ENCODE peak calls at places on chromosome 12, in six cellular contexts. K is neuronal stem cell, B is IMR-90, M is H9, J is H1, A is mesendoderm. F is an unnamed sample.

GRCh38 chr12:124779161-124780141 is 84.2 kb downstream of the SCARB1 start:
- DNase-seq in A (no peak), J (no peak), K (no peak), B (no peak), M (no peak), F (no peak)

GRCh38 chr12:56636675-56637540 is 6.8 kb upstream of the BAZ2A start:
- DNase-seq in B (peak), A (peak), K (peak), M (peak), J (peak), F (peak)

GRCh38 chr12:119989619-119990381 is 764 bp downstream of the BICDL1 start:
- DNase-seq in B (peak), K (peak), J (peak), A (peak), M (peak), F (peak)

GRCh38 chr12:632102-632696 is 31.0 kb downstream of the NINJ2 start:
- DNase-seq in A (peak), K (peak), M (peak), J (no peak), B (peak), F (peak)

GRCh38 chr12:4742421-4742970 is 22.3 kb downstream of the GALNT8 start:
- DNase-seq in B (no peak), M (no peak), J (no peak), K (no peak), A (peak), F (no peak)

GRCh38 chr12:48194780-48195179 is 8.3 kb downstream of the OR10AD1 start:
- DNase-seq in A (no peak), B (no peak), M (no peak), J (no peak), K (no peak), F (peak)

GRCh38 chr12:132380646-132381045 is 51.3 kb upstream of the GALNT9 start:
- DNase-seq in B (no peak), M (no peak), A (no peak), K (no peak), J (no peak), F (no peak)

GRCh38 chr12:79635676-79636075 is 55.1 kb downstream of the PAWR start:
- DNase-seq in A (no peak), J (no peak), M (no peak), B (peak), K (no peak), F (peak)

GRCh38 chr12:57726151-57726883 is 12.2 kb downstream of the AGAP2 start:
- DNase-seq in B (peak), M (peak), K (peak), A (peak), J (peak), F (peak)

GRCh38 chr12:92779902-92780301 is 77.1 kb downstream of the PLEKHG7 start:
- DNase-seq in M (no peak), A (no peak), K (no peak), B (no peak), J (no peak), F (peak)

GRCh38 chr12:3237154-3237520 is 160.0 kb downstream of the TSPAN9 start:
- DNase-seq in B (no peak), M (no peak), J (no peak), K (no peak), A (no peak), F (no peak)

GRCh38 chr12:25796523-25797000 is 161.9 kb upstream of the RASSF8 start:
- DNase-seq in A (peak), J (no peak), M (no peak), B (peak), K (no peak), F (peak)

GRCh38 chr12:132503611-132504204 is 13.8 kb downstream of the FBRSL1 start:
- DNase-seq in J (no peak), K (no peak), A (no peak), B (no peak), M (no peak), F (no peak)

GRCh38 chr12:124537525-124538193 is 29.8 kb downstream of the NCOR2 start:
- DNase-seq in K (no peak), B (no peak), M (no peak), A (no peak), J (no peak), F (no peak)

DNA sequence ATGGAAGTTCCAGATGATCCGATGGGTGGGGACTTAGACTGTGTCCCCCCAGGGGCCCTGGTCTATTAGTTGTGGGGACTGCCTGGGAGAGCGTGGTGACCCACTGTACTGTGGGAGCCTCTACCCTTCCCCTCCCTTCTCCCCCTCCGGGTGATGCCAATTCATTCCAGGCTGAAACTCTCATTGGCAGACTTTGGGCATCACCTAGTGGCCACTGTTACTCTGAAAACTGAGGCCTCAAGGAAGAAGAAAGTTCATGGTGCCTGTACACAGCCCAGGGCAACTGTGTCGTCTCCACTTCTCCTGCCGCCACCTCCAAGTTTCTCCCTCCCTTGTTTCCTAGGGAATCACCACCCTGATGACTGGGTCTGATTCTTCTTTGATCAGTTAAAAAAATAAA is 173.6 kb upstream of the ALG10B start:
- DNase-seq in M (no peak), A (no peak), J (no peak), K (no peak), B (no peak), F (no peak)
- H2BK5ac ChIP-seq in M (no peak), A (no peak), J (no peak), K (no peak), B (no peak), F (no peak)

GRCh38 chr12:69688496-69689427 is 10.3 kb downstream of the BEST3 start:
- DNase-seq in J (peak), K (no peak), M (peak), B (peak), A (peak), F (peak)
- H2BK5ac ChIP-seq in J (peak), K (no peak), M (no peak), B (peak), A (no peak), F (peak)

DNA sequence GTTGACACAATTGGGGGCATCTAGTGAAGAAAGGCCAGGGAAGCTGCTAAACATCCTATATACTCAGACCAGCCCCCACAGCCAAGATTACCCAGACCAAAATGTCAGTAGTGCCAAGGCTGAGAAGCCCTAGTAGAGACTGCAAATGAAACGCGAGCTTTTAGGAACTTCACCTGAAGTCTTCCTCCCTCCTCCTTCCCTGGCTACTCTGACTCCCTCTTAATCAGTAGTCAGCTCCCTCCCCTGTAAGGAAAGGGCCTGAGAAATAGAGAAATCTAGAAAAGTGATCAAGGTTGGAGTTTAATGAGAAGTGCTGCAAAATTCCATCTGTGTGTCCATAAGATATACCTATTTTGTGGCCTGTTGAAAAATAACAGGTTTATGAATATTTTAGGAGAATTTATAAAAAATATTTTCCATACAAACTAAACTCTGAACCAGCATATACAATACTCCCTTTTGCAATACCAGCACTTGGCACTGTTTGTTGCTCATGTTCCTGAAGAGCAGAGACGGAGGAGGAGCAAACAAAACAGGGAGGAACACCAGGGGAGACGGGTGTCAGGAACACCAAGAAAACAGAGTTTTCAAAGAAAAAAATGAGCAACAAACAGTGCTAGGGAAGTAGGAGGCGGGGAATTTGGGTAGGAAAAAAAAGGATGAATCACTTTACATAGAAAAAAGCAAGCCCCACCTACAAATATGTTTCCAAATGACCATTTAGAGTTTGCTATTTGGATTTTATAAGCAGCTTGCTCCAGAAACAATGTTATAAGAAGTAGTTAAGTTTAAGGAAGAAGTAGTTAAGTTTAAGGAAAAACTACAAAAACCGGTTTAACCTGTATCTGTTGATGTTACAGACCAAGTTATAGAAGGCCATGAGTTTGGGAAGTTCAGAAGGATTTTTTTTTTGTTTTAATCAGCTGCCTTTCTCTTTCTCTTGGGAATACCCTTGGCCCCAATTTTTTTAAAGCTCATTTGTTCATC is 282.1 kb upstream of the GRIP1 start:
- DNase-seq in K (no peak), M (no peak), A (peak), B (no peak), J (no peak), F (no peak)
- H2BK5ac ChIP-seq in K (no peak), M (no peak), A (no peak), B (no peak), J (no peak), F (no peak)

DNA sequence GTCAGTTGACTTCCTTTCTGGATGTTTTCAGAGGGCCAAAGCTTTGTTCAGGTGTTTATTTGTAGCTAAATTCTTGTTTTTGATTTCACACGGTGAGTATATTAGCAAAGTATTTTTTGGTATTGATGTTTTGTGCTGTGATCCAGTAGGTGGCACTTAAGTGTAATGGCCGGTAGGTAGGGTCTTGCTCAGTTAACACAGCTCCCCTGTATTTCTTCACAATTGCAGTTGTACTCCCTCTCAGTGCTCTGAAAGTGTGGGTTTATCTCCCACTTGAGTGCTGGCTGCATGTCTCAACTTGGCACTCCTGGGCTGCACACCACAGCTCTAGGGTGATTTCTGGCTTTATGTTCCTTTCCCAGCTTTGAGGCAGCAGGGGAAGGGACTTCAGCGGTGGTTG is 339.5 kb downstream of the AEBP2 start:
- DNase-seq in A (no peak), B (no peak), J (no peak), M (no peak), K (no peak), F (no peak)
- H2BK5ac ChIP-seq in A (no peak), B (no peak), J (no peak), M (no peak), K (no peak), F (no peak)

DNA sequence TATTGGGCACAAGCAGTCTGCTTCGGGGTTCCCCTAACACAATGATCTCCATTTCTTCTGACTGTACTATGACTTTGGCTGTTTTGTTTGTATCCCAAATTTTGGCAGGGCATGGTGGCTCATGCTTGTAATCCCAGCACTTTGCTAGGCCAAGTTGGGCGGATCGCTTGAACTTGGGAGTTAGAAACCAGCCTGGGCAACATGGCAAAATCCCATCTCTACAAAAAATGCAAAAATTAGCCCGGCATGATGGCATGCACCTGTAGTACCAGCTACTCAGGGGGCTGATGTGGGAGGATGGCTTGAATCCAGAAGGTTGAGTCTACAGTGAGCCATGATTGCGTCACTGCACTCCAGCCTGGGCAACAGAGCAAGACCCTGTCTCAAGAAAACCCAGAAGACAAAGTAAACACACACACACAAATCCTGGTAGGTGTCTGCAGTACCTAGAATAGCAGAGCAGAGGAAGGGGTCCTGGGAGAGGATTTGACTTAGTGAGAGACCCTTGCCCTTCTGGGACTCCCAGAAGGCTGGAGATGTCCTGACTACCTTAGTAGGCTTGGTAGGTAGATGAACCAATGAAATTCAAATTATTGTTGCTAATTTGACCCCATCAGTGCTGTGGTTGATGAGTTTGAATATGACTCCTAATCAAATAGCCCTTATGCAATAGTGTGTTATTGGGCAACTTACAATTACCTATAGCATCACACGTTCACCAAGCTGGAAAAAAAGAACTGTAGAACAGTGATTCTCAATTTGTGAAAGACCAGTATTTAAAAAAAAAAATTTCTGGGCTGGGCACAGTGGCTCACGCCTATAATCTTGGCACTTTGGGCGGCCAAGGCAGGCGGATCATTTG is 6.8 kb upstream of the AEBP2 start:
- DNase-seq in A (no peak), J (no peak), K (no peak), M (no peak), B (no peak), F (no peak)
- H2BK5ac ChIP-seq in A (peak), J (peak), K (no peak), M (no peak), B (peak), F (peak)

GRCh38 chr12:108572166-108572790 is 9.9 kb downstream of the ISCU start:
- DNase-seq in M (no peak), A (no peak), J (no peak), K (no peak), B (no peak), F (no peak)

GRCh38 chr12:108568653-108569154 is 6.3 kb downstream of the ISCU start:
- DNase-seq in K (no peak), J (no peak), M (no peak), A (no peak), B (no peak), F (no peak)

GRCh38 chr12:108570743-108571603 is 8.6 kb downstream of the ISCU start:
- DNase-seq in M (no peak), J (no peak), K (no peak), B (peak), A (peak), F (peak)

GRCh38 chr12:108573310-108573709 is 10.9 kb downstream of the ISCU start:
- DNase-seq in B (no peak), M (no peak), J (no peak), K (no peak), A (no peak), F (no peak)

GRCh38 chr12:108571604-108572165 is 9.3 kb downstream of the ISCU start:
- DNase-seq in K (no peak), A (no peak), J (no peak), M (no peak), B (no peak), F (no peak)
- H2BK5ac ChIP-seq in K (no peak), A (no peak), J (no peak), M (no peak), B (no peak), F (no peak)

DNA sequence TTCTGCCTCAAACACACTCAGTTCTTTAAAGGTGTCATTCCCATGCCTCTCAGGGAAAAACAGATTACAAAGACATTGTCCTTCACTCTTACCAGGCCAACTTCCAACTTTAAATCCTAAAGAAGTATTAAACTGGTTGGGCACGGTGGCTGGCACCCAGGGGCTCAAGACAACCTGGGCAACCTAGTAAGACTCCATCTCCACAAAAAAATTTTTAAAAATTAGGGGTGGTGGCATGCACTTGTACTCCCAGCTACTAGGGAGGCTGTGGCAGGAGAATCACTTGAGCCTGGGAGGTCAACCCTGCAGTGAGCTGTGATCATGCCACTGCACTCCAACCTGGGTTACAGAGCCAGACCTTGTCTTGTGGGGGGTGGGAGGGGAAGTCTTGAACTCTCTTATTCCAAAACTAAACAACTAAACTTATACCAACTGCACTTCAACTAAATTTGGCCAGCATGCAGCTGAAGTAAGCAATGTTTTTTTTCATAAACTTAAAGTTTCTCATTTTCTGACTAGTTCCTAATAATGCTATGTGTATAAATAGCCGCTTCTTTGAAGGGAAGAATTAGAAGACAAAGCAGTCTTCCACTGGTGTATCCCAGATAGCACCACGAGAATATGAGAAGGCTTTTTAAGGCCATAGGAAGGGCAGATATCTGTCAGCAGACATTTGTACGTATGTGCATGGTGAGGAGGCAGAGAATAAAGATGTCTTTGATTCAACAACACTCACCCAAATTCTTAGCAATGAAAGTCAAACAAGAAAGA is 2.4 kb downstream of the SLC11A2 start:
- DNase-seq in B (peak), J (no peak), A (no peak), M (no peak), K (no peak), F (no peak)
- H2BK5ac ChIP-seq in B (peak), J (no peak), A (no peak), M (no peak), K (no peak), F (no peak)

GRCh38 chr12:114687802-114688201 is 3.8 kb upstream of the TBX3 start:
- DNase-seq in B (no peak), J (no peak), A (peak), K (no peak), M (no peak), F (no peak)
- H2BK5ac ChIP-seq in B (peak), J (no peak), A (no peak), K (no peak), M (no peak), F (no peak)

DNA sequence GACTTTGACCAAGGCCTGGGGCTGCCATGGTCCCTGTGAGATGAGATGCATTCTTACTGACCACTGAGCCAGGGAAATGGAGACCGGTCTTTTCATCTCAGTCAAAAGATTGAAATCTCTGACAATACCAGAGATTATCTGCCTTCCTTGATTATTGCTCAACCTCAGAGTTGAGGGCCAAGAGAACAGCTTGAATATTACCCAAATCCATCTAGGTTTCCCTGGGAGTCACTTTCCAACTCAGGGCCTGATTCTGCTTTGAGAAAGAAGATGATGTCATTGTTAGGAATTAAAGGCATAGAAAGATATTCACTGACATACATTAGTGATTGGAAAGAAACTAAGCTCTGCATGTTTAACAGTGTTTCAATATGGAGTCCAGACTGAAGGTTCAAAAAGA is 515.9 kb upstream of the TBX3 start:
- DNase-seq in M (no peak), K (no peak), B (peak), J (no peak), A (no peak), F (peak)
- H2BK5ac ChIP-seq in M (no peak), K (no peak), B (no peak), J (no peak), A (no peak), F (no peak)